ENCODE peak calls at places on chromosome 3, in five cellular contexts. One of them, this sample, is unnamed. For H3K4me1, the result is how much of the 10 kb centered on the place peaks cover.

GRCh38 chr3:126179825-126180476 is 435 bp downstream of the ALDH1L1 start:
- DNase-seq in neuronal stem cell: peak
- DNase-seq in trophoblast cell: no peak
- DNase-seq in IMR-90: no peak
- DNase-seq in H9: peak
- DNase-seq in this sample: peak

GRCh38 chr3:52451237-52452083 is 2.4 kb downstream of the TNNC1 start:
- DNase-seq in neuronal stem cell: no peak
- DNase-seq in trophoblast cell: no peak
- DNase-seq in IMR-90: no peak
- DNase-seq in H9: peak
- DNase-seq in this sample: no peak

GRCh38 chr3:39278616-39278935 is 1.3 kb downstream of the CX3CR1 start:
- DNase-seq in neuronal stem cell: no peak
- DNase-seq in trophoblast cell: peak
- DNase-seq in IMR-90: no peak
- DNase-seq in H9: peak
- DNase-seq in this sample: no peak

GRCh38 chr3:127419641-127420354 is 132.0 kb upstream of the PRR20G start:
- DNase-seq in neuronal stem cell: no peak
- DNase-seq in trophoblast cell: no peak
- DNase-seq in IMR-90: no peak
- DNase-seq in H9: no peak
- DNase-seq in this sample: no peak

GRCh38 chr3:69509288-69509687 is 123.4 kb upstream of the FRMD4B start:
- DNase-seq in neuronal stem cell: no peak
- DNase-seq in trophoblast cell: no peak
- DNase-seq in IMR-90: no peak
- DNase-seq in H9: no peak
- DNase-seq in this sample: no peak

GRCh38 chr3:172982731-172983364 is 158.2 kb downstream of the SPATA16 start:
- DNase-seq in neuronal stem cell: no peak
- DNase-seq in trophoblast cell: no peak
- DNase-seq in IMR-90: no peak
- DNase-seq in H9: no peak
- DNase-seq in this sample: peak

GRCh38 chr3:67957268-67957667 is 302.9 kb upstream of the SUCLG2 start:
- DNase-seq in neuronal stem cell: no peak
- DNase-seq in trophoblast cell: no peak
- DNase-seq in IMR-90: no peak
- DNase-seq in H9: no peak
- DNase-seq in this sample: no peak

GRCh38 chr3:188179006-188179966 is 25.3 kb downstream of the LPP start:
- DNase-seq in neuronal stem cell: no peak
- DNase-seq in trophoblast cell: peak
- DNase-seq in IMR-90: peak
- DNase-seq in H9: no peak
- DNase-seq in this sample: peak

GRCh38 chr3:79761441-79761840 is 6.4 kb downstream of the ROBO1 start:
- DNase-seq in neuronal stem cell: no peak
- DNase-seq in trophoblast cell: no peak
- DNase-seq in IMR-90: no peak
- DNase-seq in H9: no peak
- DNase-seq in this sample: no peak

GRCh38 chr3:167940241-167940640 is 155.5 kb downstream of the GOLIM4 start:
- DNase-seq in neuronal stem cell: no peak
- DNase-seq in trophoblast cell: no peak
- DNase-seq in IMR-90: no peak
- DNase-seq in H9: no peak
- DNase-seq in this sample: no peak

GRCh38 chr3:106628407-106628806 is 748.8 kb upstream of the CCDC54 start:
- DNase-seq in neuronal stem cell: no peak
- DNase-seq in trophoblast cell: peak
- DNase-seq in IMR-90: peak
- DNase-seq in H9: no peak
- DNase-seq in this sample: no peak

GRCh38 chr3:195591220-195591619 is 7.5 kb upstream of the APOD start:
- DNase-seq in neuronal stem cell: no peak
- DNase-seq in trophoblast cell: no peak
- DNase-seq in IMR-90: no peak
- DNase-seq in H9: no peak
- DNase-seq in this sample: no peak

GRCh38 chr3:184532940-184533732 is 28.4 kb upstream of the EPHB3 start:
- DNase-seq in neuronal stem cell: no peak
- DNase-seq in trophoblast cell: no peak
- DNase-seq in IMR-90: no peak
- DNase-seq in H9: peak
- DNase-seq in this sample: no peak

GRCh38 chr3:46848271-46849097 is 14.8 kb downstream of the MYL3 start:
- DNase-seq in neuronal stem cell: no peak
- DNase-seq in trophoblast cell: no peak
- DNase-seq in IMR-90: peak
- DNase-seq in H9: peak
- DNase-seq in this sample: peak

GRCh38 chr3:7800006-7800780 is 701.4 kb upstream of the LMCD1 start:
- DNase-seq in neuronal stem cell: no peak
- DNase-seq in trophoblast cell: no peak
- DNase-seq in IMR-90: no peak
- DNase-seq in H9: no peak
- DNase-seq in this sample: no peak

GRCh38 chr3:169268286-169268776 is 395.2 kb downstream of the MECOM start:
- DNase-seq in neuronal stem cell: no peak
- DNase-seq in trophoblast cell: no peak
- DNase-seq in IMR-90: no peak
- DNase-seq in H9: no peak
- DNase-seq in this sample: no peak

GRCh38 chr3:188153498-188153948 is 434 bp upstream of the LPP start:
- DNase-seq in neuronal stem cell: peak
- DNase-seq in trophoblast cell: peak
- DNase-seq in IMR-90: peak
- DNase-seq in H9: peak
- DNase-seq in this sample: peak

GRCh38 chr3:49298511-49298910 is 21.5 kb upstream of the C3orf62 start:
- DNase-seq in neuronal stem cell: no peak
- DNase-seq in trophoblast cell: no peak
- DNase-seq in IMR-90: no peak
- DNase-seq in H9: no peak
- DNase-seq in this sample: no peak

GRCh38 chr3:55309336-55309735 is 177.8 kb downstream of the WNT5A start:
- DNase-seq in neuronal stem cell: no peak
- DNase-seq in trophoblast cell: no peak
- DNase-seq in IMR-90: peak
- DNase-seq in H9: no peak
- DNase-seq in this sample: no peak

GRCh38 chr3:194330579-194330978 is 20.5 kb downstream of the CPN2 start:
- DNase-seq in neuronal stem cell: no peak
- DNase-seq in trophoblast cell: peak
- DNase-seq in IMR-90: peak
- DNase-seq in H9: no peak
- DNase-seq in this sample: no peak

GRCh38 chr3:50274371-50275104 is 4.3 kb upstream of the LSMEM2 start:
- DNase-seq in neuronal stem cell: no peak
- DNase-seq in trophoblast cell: peak
- DNase-seq in IMR-90: peak
- DNase-seq in H9: peak
- DNase-seq in this sample: peak

GRCh38 chr3:4988815-4989648 is 9.8 kb downstream of the BHLHE40 start:
- DNase-seq in neuronal stem cell: no peak
- DNase-seq in trophoblast cell: no peak
- DNase-seq in IMR-90: peak
- DNase-seq in H9: no peak
- DNase-seq in this sample: no peak

DNA sequence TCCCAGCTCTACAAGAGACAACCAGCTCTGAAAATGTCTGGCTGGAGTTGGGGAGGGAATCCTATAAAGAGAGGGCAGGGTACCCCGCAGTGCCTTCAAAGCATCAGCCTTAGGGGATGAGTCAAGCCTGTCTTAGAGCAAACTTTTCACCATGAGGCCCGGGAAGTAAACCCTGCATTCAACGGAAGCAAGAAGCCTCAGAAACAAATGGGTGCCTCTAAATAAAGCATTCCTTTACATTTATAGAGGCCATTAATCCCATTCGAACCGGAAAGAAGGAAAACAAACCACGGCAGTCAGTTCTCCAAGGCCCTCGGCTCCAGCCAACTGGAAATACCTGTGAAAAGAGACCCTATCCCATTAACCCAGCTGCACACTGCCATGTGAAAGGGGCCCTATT is 4.4 kb downstream of the ITGB5 start:
- DNase-seq in neuronal stem cell: peak
- DNase-seq in trophoblast cell: no peak
- DNase-seq in IMR-90: peak
- DNase-seq in H9: no peak
- DNase-seq in this sample: no peak
- H3K4ac ChIP-seq in neuronal stem cell: no peak
- H3K4ac ChIP-seq in trophoblast cell: peak
- H3K4ac ChIP-seq in IMR-90: peak
- H3K4ac ChIP-seq in H9: no peak
- H3K4ac ChIP-seq in this sample: no peak

GRCh38 chr3:159848348-159849118 is 140.1 kb upstream of the IL12A start:
- DNase-seq in neuronal stem cell: no peak
- DNase-seq in trophoblast cell: no peak
- DNase-seq in IMR-90: no peak
- DNase-seq in H9: no peak
- DNase-seq in this sample: no peak

GRCh38 chr3:159852256-159852655 is 136.4 kb upstream of the IL12A start:
- DNase-seq in neuronal stem cell: no peak
- DNase-seq in trophoblast cell: no peak
- DNase-seq in IMR-90: no peak
- DNase-seq in H9: no peak
- DNase-seq in this sample: no peak

GRCh38 chr3:159852821-159853505 is 135.7 kb upstream of the IL12A start:
- DNase-seq in neuronal stem cell: no peak
- DNase-seq in trophoblast cell: no peak
- DNase-seq in IMR-90: peak
- DNase-seq in H9: peak
- DNase-seq in this sample: peak

GRCh38 chr3:159853506-159853864 is 135.2 kb upstream of the IL12A start:
- DNase-seq in neuronal stem cell: no peak
- DNase-seq in trophoblast cell: no peak
- DNase-seq in IMR-90: no peak
- DNase-seq in H9: no peak
- DNase-seq in this sample: no peak

GRCh38 chr3:159850481-159850880 is 138.2 kb upstream of the IL12A start:
- DNase-seq in neuronal stem cell: no peak
- DNase-seq in trophoblast cell: no peak
- DNase-seq in IMR-90: no peak
- DNase-seq in H9: no peak
- DNase-seq in this sample: no peak
- H3K18ac ChIP-seq in neuronal stem cell: no peak
- H3K18ac ChIP-seq in trophoblast cell: no peak
- H3K18ac ChIP-seq in IMR-90: no peak
- H3K18ac ChIP-seq in H9: no peak
- H3K18ac ChIP-seq in this sample: no peak

DNA sequence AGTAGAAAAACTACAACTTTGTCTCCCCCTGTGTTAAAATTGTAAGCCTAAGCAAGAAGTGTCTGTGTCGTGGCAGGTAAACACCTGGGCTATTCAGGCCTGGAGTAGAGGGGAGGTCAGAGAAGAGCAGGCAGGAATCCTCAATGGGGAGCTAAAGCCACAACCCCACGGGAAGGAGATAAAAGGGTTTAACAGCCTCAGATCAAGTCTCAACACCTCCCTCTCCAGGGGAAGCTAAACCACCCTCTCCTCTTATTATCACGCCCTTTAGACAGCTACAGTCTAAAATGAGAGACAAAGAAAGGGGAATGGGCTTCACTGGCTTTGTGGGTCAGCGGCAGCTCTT is 11.6 kb downstream of the ETV5 start:
- DNase-seq in neuronal stem cell: no peak
- DNase-seq in trophoblast cell: no peak
- DNase-seq in IMR-90: no peak
- DNase-seq in H9: no peak
- DNase-seq in this sample: no peak
- H3K4me1 ChIP-seq in neuronal stem cell: under half
- H3K4me1 ChIP-seq in trophoblast cell: under half
- H3K4me1 ChIP-seq in IMR-90: under half
- H3K4me1 ChIP-seq in H9: under half
- H3K4me1 ChIP-seq in this sample: under half

GRCh38 chr3:134325106-134325705 is 49.0 kb downstream of the AMOTL2 start:
- DNase-seq in neuronal stem cell: no peak
- DNase-seq in trophoblast cell: peak
- DNase-seq in IMR-90: no peak
- DNase-seq in H9: peak
- DNase-seq in this sample: no peak

GRCh38 chr3:134326760-134327593 is 47.3 kb downstream of the AMOTL2 start:
- DNase-seq in neuronal stem cell: peak
- DNase-seq in trophoblast cell: peak
- DNase-seq in IMR-90: peak
- DNase-seq in H9: peak
- DNase-seq in this sample: peak

GRCh38 chr3:134326126-134326525 is 48.1 kb downstream of the AMOTL2 start:
- DNase-seq in neuronal stem cell: no peak
- DNase-seq in trophoblast cell: no peak
- DNase-seq in IMR-90: no peak
- DNase-seq in H9: peak
- DNase-seq in this sample: peak

GRCh38 chr3:134323966-134324962 is 50.0 kb downstream of the AMOTL2 start:
- DNase-seq in neuronal stem cell: no peak
- DNase-seq in trophoblast cell: no peak
- DNase-seq in IMR-90: no peak
- DNase-seq in H9: peak
- DNase-seq in this sample: no peak

GRCh38 chr3:134325722-134326121 is 48.5 kb downstream of the AMOTL2 start:
- DNase-seq in neuronal stem cell: no peak
- DNase-seq in trophoblast cell: no peak
- DNase-seq in IMR-90: no peak
- DNase-seq in H9: peak
- DNase-seq in this sample: no peak
- H3K4ac ChIP-seq in neuronal stem cell: peak
- H3K4ac ChIP-seq in trophoblast cell: peak
- H3K4ac ChIP-seq in IMR-90: peak
- H3K4ac ChIP-seq in H9: peak
- H3K4ac ChIP-seq in this sample: peak

GRCh38 chr3:186991470-186991869 is 61.1 kb downstream of the ST6GAL1 start:
- DNase-seq in neuronal stem cell: no peak
- DNase-seq in trophoblast cell: no peak
- DNase-seq in IMR-90: no peak
- DNase-seq in H9: no peak
- DNase-seq in this sample: no peak

GRCh38 chr3:186990282-186990681 is 60.0 kb downstream of the ST6GAL1 start:
- DNase-seq in neuronal stem cell: no peak
- DNase-seq in trophoblast cell: no peak
- DNase-seq in IMR-90: no peak
- DNase-seq in H9: no peak
- DNase-seq in this sample: no peak

GRCh38 chr3:186990878-186991308 is 60.6 kb downstream of the ST6GAL1 start:
- DNase-seq in neuronal stem cell: no peak
- DNase-seq in trophoblast cell: peak
- DNase-seq in IMR-90: peak
- DNase-seq in H9: no peak
- DNase-seq in this sample: no peak

GRCh38 chr3:186988806-186989205 is 58.5 kb downstream of the ST6GAL1 start:
- DNase-seq in neuronal stem cell: no peak
- DNase-seq in trophoblast cell: no peak
- DNase-seq in IMR-90: no peak
- DNase-seq in H9: no peak
- DNase-seq in this sample: no peak

GRCh38 chr3:186989429-186989828 is 59.1 kb downstream of the ST6GAL1 start:
- DNase-seq in neuronal stem cell: no peak
- DNase-seq in trophoblast cell: no peak
- DNase-seq in IMR-90: no peak
- DNase-seq in H9: no peak
- DNase-seq in this sample: no peak
- H3K18ac ChIP-seq in neuronal stem cell: no peak
- H3K18ac ChIP-seq in trophoblast cell: no peak
- H3K18ac ChIP-seq in IMR-90: no peak
- H3K18ac ChIP-seq in H9: no peak
- H3K18ac ChIP-seq in this sample: no peak

GRCh38 chr3:138124188-138124587 is 8.0 kb downstream of the A4GNT start:
- DNase-seq in neuronal stem cell: no peak
- DNase-seq in trophoblast cell: no peak
- DNase-seq in IMR-90: no peak
- DNase-seq in H9: no peak
- DNase-seq in this sample: no peak
- H3K4me1 ChIP-seq in neuronal stem cell: under half
- H3K4me1 ChIP-seq in trophoblast cell: under half
- H3K4me1 ChIP-seq in IMR-90: under half
- H3K4me1 ChIP-seq in H9: under half
- H3K4me1 ChIP-seq in this sample: under half

This sample was measured in mesendoderm.